ENCODE peak calls at places on chromosomes 13 and 19, in six cellular contexts. L is nephron progenitor cell; V is D341Med; J is myocyte; I is hepatic stellate cell; U is effector memory CD8-positive, alpha-beta T cell. R is an unnamed sample.

GRCh38 chr13:77507931-77508776 is 27.4 kb upstream of the SCEL start:
- DNase-seq in L (no peak), V (no peak), J (peak), I (no peak), U (no peak), R (no peak)

GRCh38 chr19:29753190-29753933 is 38.3 kb upstream of the C19orf12 start:
- DNase-seq in L (no peak), V (no peak), J (no peak), I (no peak), U (no peak), R (no peak)

GRCh38 chr19:44942067-44942571 is at the start of gene APOC4:
- DNase-seq in L (no peak), V (peak), J (no peak), I (no peak), U (no peak), R (no peak)

GRCh38 chr13:113117335-113117872 is 5.2 kb upstream of the F10 start:
- DNase-seq in L (peak), V (no peak), J (no peak), I (peak), U (no peak), R (no peak)

GRCh38 chr19:35223084-35223790 is 5.3 kb downstream of the FAM187B start:
- DNase-seq in L (no peak), V (no peak), J (no peak), I (no peak), U (no peak), R (no peak)

GRCh38 chr19:44315883-44316282 is 11.1 kb upstream of the ZNF235 start:
- DNase-seq in L (no peak), V (no peak), J (no peak), I (no peak), U (no peak), R (no peak)

GRCh38 chr13:114320065-114320464 is 5.8 kb downstream of the CHAMP1 start:
- DNase-seq in L (no peak), V (no peak), J (no peak), I (no peak), U (no peak), R (no peak)

GRCh38 chr19:5968431-5969373 is 9.2 kb downstream of the RANBP3 start:
- DNase-seq in L (no peak), V (no peak), J (no peak), I (no peak), U (no peak), R (no peak)

GRCh38 chr13:113550453-113550852 is 34.1 kb upstream of the TFDP1 start:
- DNase-seq in L (no peak), V (no peak), J (no peak), I (no peak), U (no peak), R (no peak)

GRCh38 chr13:75079226-75079625 is 402.7 kb downstream of the TBC1D4 start:
- DNase-seq in L (no peak), V (no peak), J (peak), I (no peak), U (no peak), R (no peak)

GRCh38 chr19:10403137-10404021 is at the start of gene CDC37:
- DNase-seq in L (peak), V (peak), J (peak), I (peak), U (peak), R (peak)

GRCh38 chr13:85798999-85799646 is at the start of gene SLITRK6:
- DNase-seq in L (peak), V (peak), J (no peak), I (peak), U (no peak), R (no peak)

GRCh38 chr19:10206226-10206873 is 11.6 kb upstream of the DNMT1 start:
- DNase-seq in L (no peak), V (no peak), J (peak), I (no peak), U (no peak), R (no peak)

GRCh38 chr13:79340490-79340889 is 65.6 kb downstream of the RBM26 start:
- DNase-seq in L (no peak), V (no peak), J (no peak), I (no peak), U (no peak), R (no peak)

GRCh38 chr13:80307401-80307987 is 33.4 kb downstream of the SPRY2 start:
- DNase-seq in L (no peak), V (no peak), J (no peak), I (no peak), U (no peak), R (no peak)

GRCh38 chr19:46791944-46792343 is 3.5 kb upstream of the SLC1A5 start:
- DNase-seq in L (no peak), V (no peak), J (no peak), I (no peak), U (no peak), R (peak)

GRCh38 chr13:86881390-86881789 is 789.8 kb upstream of the SLITRK5 start:
- DNase-seq in L (no peak), V (no peak), J (no peak), I (no peak), U (no peak), R (no peak)

GRCh38 chr19:2424686-2425621 is 2.4 kb downstream of the TIMM13 start:
- DNase-seq in L (peak), V (peak), J (peak), I (peak), U (no peak), R (no peak)

GRCh38 chr19:10760268-10760944 is 42.5 kb downstream of the DNM2 start:
- DNase-seq in L (peak), V (peak), J (peak), I (no peak), U (no peak), R (peak)

GRCh38 chr13:97364031-97364430 is 69.9 kb upstream of the RAP2A start:
- DNase-seq in L (no peak), V (no peak), J (no peak), I (no peak), U (no peak), R (no peak)

GRCh38 chr19:41325947-41326706 is 16.2 kb downstream of the CCDC97 start:
- DNase-seq in L (peak), V (no peak), J (peak), I (peak), U (peak), R (peak)

GRCh38 chr13:105670179-105671015 is 865.1 kb downstream of the EFNB2 start:
- DNase-seq in L (no peak), V (no peak), J (no peak), I (no peak), U (no peak), R (no peak)

GRCh38 chr19:4051175-4052101 is 15.3 kb downstream of the ZBTB7A start:
- DNase-seq in L (no peak), V (no peak), J (peak), I (peak), U (no peak), R (no peak)

GRCh38 chr19:49106648-49107135 is 7.5 kb upstream of the LIN7B start:
- DNase-seq in L (peak), V (peak), J (peak), I (peak), U (peak), R (peak)

GRCh38 chr13:40639226-40639681 is 27.2 kb downstream of the FOXO1 start:
- DNase-seq in L (no peak), V (no peak), J (peak), I (no peak), U (no peak), R (no peak)

GRCh38 chr13:32427852-32428580 is at the start of gene N4BP2L1:
- DNase-seq in L (peak), V (peak), J (peak), I (peak), U (peak), R (peak)

GRCh38 chr13:60448907-60449510 is 52.0 kb downstream of the TDRD3 start:
- DNase-seq in L (peak), V (peak), J (peak), I (peak), U (no peak), R (no peak)

GRCh38 chr13:76903544-76904162 is 17.4 kb upstream of the KCTD12 start:
- DNase-seq in L (peak), V (peak), J (peak), I (peak), U (peak), R (peak)

GRCh38 chr13:96299235-96299634 is 209.3 kb downstream of the HS6ST3 start:
- DNase-seq in L (no peak), V (no peak), J (no peak), I (no peak), U (no peak), R (no peak)

GRCh38 chr19:13959962-13960862 is 7.9 kb downstream of the DCAF15 start:
- DNase-seq in L (peak), V (no peak), J (no peak), I (no peak), U (no peak), R (peak)

GRCh38 chr13:40668335-40668734 is 1.9 kb upstream of the FOXO1 start:
- DNase-seq in L (peak), V (peak), J (peak), I (peak), U (peak), R (peak)

GRCh38 chr13:36819811-36820140 is 754 bp downstream of the RFXAP start:
- DNase-seq in L (no peak), V (peak), J (no peak), I (peak), U (peak), R (peak)

GRCh38 chr13:50712882-50713281 is 130.6 kb downstream of the DLEU7 start:
- DNase-seq in L (no peak), V (no peak), J (peak), I (no peak), U (no peak), R (no peak)

GRCh38 chr13:36979361-36980040 is 19.6 kb downstream of the ALG5 start:
- DNase-seq in L (no peak), V (no peak), J (peak), I (no peak), U (no peak), R (no peak)

GRCh38 chr13:28117689-28118377 is 17.5 kb upstream of the FLT3 start:
- DNase-seq in L (no peak), V (no peak), J (peak), I (no peak), U (no peak), R (no peak)